ENCODE peak calls at places on chromosome 6, in eight cellular contexts. One of them, this sample, is unnamed.
A peak's percentile ranks its signal among the peaks of the same experiment; 100 is the strongest.

GRCh38 chr6:52596371-52597028 is 19.6 kb upstream of the TRAM2 start:
- DNase-seq in right lobe of liver: no peak
- DNase-seq in Panc1: no peak
- DNase-seq in EH: peak; percentile 84
- DNase-seq in left ventricle myocardium inferior: no peak
- DNase-seq in germinal center: no peak
- DNase-seq in vagina: peak; percentile 32
- DNase-seq in NCI-H526: peak; percentile 50
- DNase-seq in this sample: no peak

GRCh38 chr6:119626884-119627619 is 277.5 kb upstream of the MAN1A1 start:
- DNase-seq in left ventricle myocardium inferior: no peak
- DNase-seq in germinal center: no peak
- DNase-seq in Panc1: no peak
- DNase-seq in NCI-H526: no peak
- DNase-seq in EH: no peak
- DNase-seq in vagina: no peak
- DNase-seq in right lobe of liver: no peak
- DNase-seq in this sample: no peak

GRCh38 chr6:110951986-110952794 is 6.3 kb upstream of the GTF3C6 start:
- DNase-seq in right lobe of liver: no peak
- DNase-seq in Panc1: peak; percentile 71
- DNase-seq in germinal center: no peak
- DNase-seq in NCI-H526: no peak
- DNase-seq in vagina: no peak
- DNase-seq in EH: peak; percentile 92
- DNase-seq in left ventricle myocardium inferior: no peak
- DNase-seq in this sample: no peak

GRCh38 chr6:119612871-119613515 is 263.4 kb upstream of the MAN1A1 start:
- DNase-seq in NCI-H526: no peak
- DNase-seq in Panc1: no peak
- DNase-seq in left ventricle myocardium inferior: no peak
- DNase-seq in germinal center: no peak
- DNase-seq in right lobe of liver: no peak
- DNase-seq in EH: peak; percentile 42
- DNase-seq in vagina: no peak
- DNase-seq in this sample: no peak

GRCh38 chr6:17986656-17987575 is 519 bp downstream of the KIF13A start:
- DNase-seq in Panc1: no peak
- DNase-seq in EH: peak; percentile 70
- DNase-seq in NCI-H526: peak; percentile 84
- DNase-seq in germinal center: peak; percentile 41
- DNase-seq in left ventricle myocardium inferior: peak; percentile 66
- DNase-seq in right lobe of liver: peak; percentile 73
- DNase-seq in vagina: peak; percentile 89
- DNase-seq in this sample: peak; percentile 69

GRCh38 chr6:154598403-154598802 is 87.9 kb upstream of the CNKSR3 start:
- DNase-seq in left ventricle myocardium inferior: no peak
- DNase-seq in Panc1: no peak
- DNase-seq in NCI-H526: no peak
- DNase-seq in right lobe of liver: no peak
- DNase-seq in germinal center: no peak
- DNase-seq in EH: no peak
- DNase-seq in vagina: no peak
- DNase-seq in this sample: no peak

GRCh38 chr6:145442110-145442509 is 293.2 kb downstream of the EPM2A start:
- DNase-seq in germinal center: no peak
- DNase-seq in left ventricle myocardium inferior: no peak
- DNase-seq in Panc1: no peak
- DNase-seq in vagina: no peak
- DNase-seq in NCI-H526: no peak
- DNase-seq in right lobe of liver: no peak
- DNase-seq in EH: no peak
- DNase-seq in this sample: no peak

GRCh38 chr6:75098709-75099108 is 107.1 kb downstream of the COL12A1 start:
- DNase-seq in right lobe of liver: peak; percentile 56
- DNase-seq in Panc1: peak; percentile 18
- DNase-seq in NCI-H526: no peak
- DNase-seq in EH: peak; percentile 98
- DNase-seq in germinal center: no peak
- DNase-seq in vagina: no peak
- DNase-seq in left ventricle myocardium inferior: peak; percentile 53
- DNase-seq in this sample: no peak

GRCh38 chr6:56961151-56961550 is 6.2 kb downstream of the BEND6 start:
- DNase-seq in right lobe of liver: no peak
- DNase-seq in left ventricle myocardium inferior: no peak
- DNase-seq in NCI-H526: no peak
- DNase-seq in vagina: no peak
- DNase-seq in EH: no peak
- DNase-seq in Panc1: no peak
- DNase-seq in germinal center: no peak
- DNase-seq in this sample: no peak

GRCh38 chr6:116355796-116356195 is 15.0 kb upstream of the DSE start:
- DNase-seq in left ventricle myocardium inferior: no peak
- DNase-seq in NCI-H526: no peak
- DNase-seq in vagina: no peak
- DNase-seq in right lobe of liver: no peak
- DNase-seq in Panc1: no peak
- DNase-seq in EH: no peak
- DNase-seq in germinal center: no peak
- DNase-seq in this sample: no peak

GRCh38 chr6:111683749-111684267 is 78.1 kb upstream of the TRAF3IP2 start:
- DNase-seq in germinal center: no peak
- DNase-seq in Panc1: no peak
- DNase-seq in left ventricle myocardium inferior: no peak
- DNase-seq in right lobe of liver: no peak
- DNase-seq in NCI-H526: no peak
- DNase-seq in vagina: peak; percentile 90
- DNase-seq in EH: peak; percentile 74
- DNase-seq in this sample: no peak

GRCh38 chr6:38603492-38603891 is 36.2 kb downstream of the BTBD9 start:
- DNase-seq in right lobe of liver: no peak
- DNase-seq in NCI-H526: peak; percentile 3
- DNase-seq in EH: no peak
- DNase-seq in Panc1: no peak
- DNase-seq in left ventricle myocardium inferior: no peak
- DNase-seq in vagina: no peak
- DNase-seq in germinal center: no peak
- DNase-seq in this sample: no peak

GRCh38 chr6:101832371-101832770 is 438.9 kb downstream of the GRIK2 start:
- DNase-seq in germinal center: no peak
- DNase-seq in vagina: no peak
- DNase-seq in Panc1: no peak
- DNase-seq in left ventricle myocardium inferior: peak; percentile 44
- DNase-seq in right lobe of liver: no peak
- DNase-seq in EH: no peak
- DNase-seq in NCI-H526: no peak
- DNase-seq in this sample: no peak

GRCh38 chr6:27138837-27139752 is 108.4 kb upstream of the PRSS16 start:
- DNase-seq in EH: peak; percentile 70
- DNase-seq in germinal center: peak; percentile 45
- DNase-seq in Panc1: no peak
- DNase-seq in NCI-H526: no peak
- DNase-seq in vagina: no peak
- DNase-seq in right lobe of liver: no peak
- DNase-seq in left ventricle myocardium inferior: peak; percentile 31
- DNase-seq in this sample: peak; percentile 72

GRCh38 chr6:162973975-162974374 is 246.2 kb downstream of the PACRG start:
- DNase-seq in left ventricle myocardium inferior: no peak
- DNase-seq in vagina: no peak
- DNase-seq in germinal center: no peak
- DNase-seq in right lobe of liver: no peak
- DNase-seq in Panc1: no peak
- DNase-seq in EH: no peak
- DNase-seq in NCI-H526: no peak
- DNase-seq in this sample: no peak

GRCh38 chr6:134593024-134593423 is 275.1 kb upstream of the SGK1 start:
- DNase-seq in NCI-H526: no peak
- DNase-seq in left ventricle myocardium inferior: no peak
- DNase-seq in vagina: no peak
- DNase-seq in EH: no peak
- DNase-seq in right lobe of liver: no peak
- DNase-seq in Panc1: no peak
- DNase-seq in germinal center: no peak
- DNase-seq in this sample: no peak

GRCh38 chr6:128600397-128600951 is 80.1 kb upstream of the PTPRK start:
- DNase-seq in NCI-H526: no peak
- DNase-seq in Panc1: no peak
- DNase-seq in right lobe of liver: no peak
- DNase-seq in EH: peak; percentile 97
- DNase-seq in vagina: no peak
- DNase-seq in germinal center: no peak
- DNase-seq in left ventricle myocardium inferior: no peak
- DNase-seq in this sample: no peak